ENCODE peak calls at places on chromosomes 1 and 21, in four cellular contexts. One of them, this sample, is unnamed.

GRCh38 chr1:118945460-118945859 is 42.7 kb downstream of the TBX15 start:
- DNase-seq in lower lobe of right lung: no peak
- DNase-seq in GM23338: no peak
- DNase-seq in fibroblast of lung: peak; percentile 14
- DNase-seq in this sample: no peak

GRCh38 chr1:178143730-178144343 is 49.9 kb downstream of the RASAL2 start:
- DNase-seq in lower lobe of right lung: no peak
- DNase-seq in GM23338: no peak
- DNase-seq in fibroblast of lung: peak; percentile 41
- DNase-seq in this sample: no peak

GRCh38 chr1:59061876-59062275 is 235.0 kb upstream of the FGGY start:
- DNase-seq in lower lobe of right lung: peak; percentile 51
- DNase-seq in GM23338: no peak
- DNase-seq in fibroblast of lung: peak; percentile 92
- DNase-seq in this sample: no peak

GRCh38 chr1:161037661-161038522 is 872 bp downstream of the TSTD1 start:
- DNase-seq in lower lobe of right lung: peak; percentile 60
- DNase-seq in GM23338: peak; percentile 54
- DNase-seq in fibroblast of lung: no peak
- DNase-seq in this sample: no peak

GRCh38 chr1:9942399-9942938 is 722 bp downstream of the LZIC start:
- DNase-seq in lower lobe of right lung: no peak
- DNase-seq in GM23338: peak; percentile 79
- DNase-seq in fibroblast of lung: peak; percentile 51
- DNase-seq in this sample: no peak

GRCh38 chr1:219621047-219621786 is 8.3 kb upstream of the ZC3H11B start:
- DNase-seq in lower lobe of right lung: no peak
- DNase-seq in GM23338: no peak
- DNase-seq in fibroblast of lung: no peak
- DNase-seq in this sample: no peak

GRCh38 chr1:86913399-86913895 is 479 bp downstream of the SELENOF start:
- DNase-seq in lower lobe of right lung: no peak
- DNase-seq in GM23338: peak; percentile 37
- DNase-seq in fibroblast of lung: no peak
- DNase-seq in this sample: no peak

GRCh38 chr1:219085082-219085481 is 88.6 kb upstream of the LYPLAL1 start:
- DNase-seq in lower lobe of right lung: no peak
- DNase-seq in GM23338: no peak
- DNase-seq in fibroblast of lung: peak; percentile 87
- DNase-seq in this sample: no peak

GRCh38 chr1:155051777-155052398 is 772 bp downstream of the ADAM15 start:
- DNase-seq in lower lobe of right lung: peak; percentile 81
- DNase-seq in GM23338: peak; percentile 51
- DNase-seq in fibroblast of lung: peak; percentile 23
- DNase-seq in this sample: no peak

GRCh38 chr1:245837741-245838140 is 669.3 kb downstream of the SMYD3 start:
- DNase-seq in lower lobe of right lung: no peak
- DNase-seq in GM23338: no peak
- DNase-seq in fibroblast of lung: peak; percentile 77
- DNase-seq in this sample: no peak

GRCh38 chr1:201253906-201254624 is 29.2 kb upstream of the PKP1 start:
- DNase-seq in lower lobe of right lung: no peak
- DNase-seq in GM23338: no peak
- DNase-seq in fibroblast of lung: no peak
- DNase-seq in this sample: no peak

GRCh38 chr1:7646981-7647901 is 123.9 kb upstream of the VAMP3 start:
- DNase-seq in lower lobe of right lung: peak; percentile 82
- DNase-seq in GM23338: peak; percentile 69
- DNase-seq in fibroblast of lung: peak; percentile 20
- DNase-seq in this sample: peak; percentile 56

GRCh38 chr1:44144962-44145756 is 3.7 kb upstream of the KLF18 start:
- DNase-seq in lower lobe of right lung: no peak
- DNase-seq in GM23338: no peak
- DNase-seq in fibroblast of lung: no peak
- DNase-seq in this sample: no peak
- H3K4me1 ChIP-seq in lower lobe of right lung: no peaks in the 10 kb centered on the region
- H3K4me1 ChIP-seq in GM23338: no peaks in the 10 kb centered on the region
- H3K4me1 ChIP-seq in fibroblast of lung: no peaks in the 10 kb centered on the region
- H3K4me1 ChIP-seq in this sample: no peaks in the 10 kb centered on the region

GRCh38 chr1:231883382-231883781 is 256.8 kb downstream of the DISC1 start:
- DNase-seq in lower lobe of right lung: no peak
- DNase-seq in GM23338: peak; percentile 70
- DNase-seq in fibroblast of lung: no peak
- DNase-seq in this sample: peak; percentile 2
- TF ChIP-seq CTCF in lower lobe of right lung: no peak
- TF ChIP-seq CTCF in GM23338: peak; percentile 77
- TF ChIP-seq CTCF in fibroblast of lung: no peak
- TF ChIP-seq CTCF in this sample: peak; percentile 35

DNA sequence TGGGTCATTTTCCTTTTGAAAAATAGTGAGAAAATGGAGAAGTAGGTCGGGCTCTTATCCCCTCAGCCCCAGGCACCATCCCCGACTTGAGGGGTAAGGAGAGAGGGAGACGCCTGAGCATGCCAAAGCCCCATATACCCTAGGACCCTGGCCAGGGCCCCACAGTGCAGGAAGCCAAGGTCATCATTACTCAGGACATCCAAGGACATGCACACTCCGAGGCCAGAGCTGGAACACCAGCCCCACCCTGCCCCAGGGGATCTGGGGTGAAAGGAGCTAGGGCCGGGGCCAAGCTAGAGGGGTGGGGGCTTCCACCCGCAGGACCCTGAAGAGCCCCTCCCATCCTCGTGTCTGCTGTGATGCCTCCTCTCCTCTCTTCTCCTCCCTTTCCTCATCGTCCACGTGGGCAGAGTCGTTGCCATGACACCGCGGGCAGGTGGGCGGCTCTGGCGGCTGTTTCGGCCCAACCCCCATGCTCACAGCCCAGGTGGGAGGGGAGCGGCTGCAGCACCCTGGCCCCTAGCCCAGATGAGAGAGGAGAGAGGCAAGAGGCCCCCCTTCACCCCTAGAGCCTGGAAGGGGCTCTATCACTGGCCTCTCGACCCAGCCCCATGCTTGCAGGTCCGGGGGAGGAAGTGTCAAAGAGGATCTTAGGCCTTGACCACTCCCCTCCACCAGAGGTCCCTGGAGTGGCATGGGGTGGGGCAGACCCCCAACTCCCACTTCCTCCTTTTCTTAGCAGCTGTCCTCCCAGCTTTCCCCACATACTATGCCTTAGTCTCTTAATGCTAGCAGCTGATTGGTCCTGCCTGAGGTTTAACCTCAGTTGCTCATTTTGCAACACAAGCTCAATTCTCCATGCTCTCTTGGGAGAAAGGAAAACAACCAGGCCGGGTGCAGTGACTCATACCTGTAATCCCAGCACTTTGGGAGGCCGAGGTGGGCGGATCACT is 10.6 kb downstream of the DLGAP3 start:
- DNase-seq in lower lobe of right lung: peak; percentile 64
- DNase-seq in GM23338: peak; percentile 81
- DNase-seq in fibroblast of lung: no peak
- DNase-seq in this sample: no peak
- H3K4me3 ChIP-seq in lower lobe of right lung: no peak overlapping the region
- H3K4me3 ChIP-seq in GM23338: peak overlapping the region; percentile 39
- H3K4me3 ChIP-seq in fibroblast of lung: no peak overlapping the region
- H3K4me3 ChIP-seq in this sample: no peak overlapping the region

DNA sequence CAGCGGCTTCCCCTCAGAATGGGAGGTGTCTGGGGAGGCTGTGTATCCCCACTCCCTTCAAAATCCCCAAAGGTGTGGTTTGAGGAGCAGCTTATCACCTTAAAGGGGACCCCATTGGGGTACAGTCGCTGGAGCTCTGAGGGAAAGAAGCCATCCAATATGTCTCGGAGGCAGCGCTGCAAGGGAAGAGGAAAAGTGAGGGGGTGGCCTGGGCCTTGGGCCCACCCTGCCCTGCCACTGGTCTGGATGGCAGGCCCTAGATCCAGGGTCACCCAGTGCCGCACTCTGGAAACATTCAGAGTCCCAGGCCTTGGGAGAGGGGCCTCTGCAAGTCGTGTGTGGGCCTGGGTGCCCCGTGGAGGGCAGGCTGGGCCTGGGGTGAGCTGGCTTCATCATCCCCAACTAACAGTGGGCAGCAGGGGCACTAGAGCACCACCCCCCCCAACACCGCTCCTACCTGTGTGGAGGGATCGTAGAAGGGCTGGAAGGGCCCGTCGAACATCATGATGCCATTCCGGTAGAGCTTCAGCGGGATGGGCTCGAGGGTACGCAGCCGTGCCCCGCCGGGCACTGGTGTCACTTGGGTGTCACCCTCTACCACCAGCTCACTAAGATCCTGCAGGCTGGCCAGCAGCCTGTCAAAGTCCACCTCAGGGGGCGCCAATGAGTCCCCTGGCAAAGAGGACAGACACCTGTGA is 5.6 kb downstream of the SH3BGRL3 start:
- DNase-seq in lower lobe of right lung: no peak
- DNase-seq in GM23338: peak; percentile 90
- DNase-seq in fibroblast of lung: no peak
- DNase-seq in this sample: peak; percentile 65
- H3K4me1 ChIP-seq in lower lobe of right lung: peaks cover 99% of the 10 kb centered on the region
- H3K4me1 ChIP-seq in GM23338: peaks cover 23% of the 10 kb centered on the region
- H3K4me1 ChIP-seq in fibroblast of lung: peaks cover 44% of the 10 kb centered on the region
- H3K4me1 ChIP-seq in this sample: peaks cover 13% of the 10 kb centered on the region

GRCh38 chr1:156750191-156750931 is 1.1 kb downstream of the HDGF start:
- DNase-seq in lower lobe of right lung: peak; percentile 52
- DNase-seq in GM23338: peak; percentile 31
- DNase-seq in fibroblast of lung: peak; percentile 38
- DNase-seq in this sample: no peak

GRCh38 chr1:156752843-156753486 is 1.5 kb upstream of the HDGF start:
- DNase-seq in lower lobe of right lung: peak; percentile 44
- DNase-seq in GM23338: no peak
- DNase-seq in fibroblast of lung: no peak
- DNase-seq in this sample: no peak

GRCh38 chr1:156750932-156751723 is at the start of gene HDGF:
- DNase-seq in lower lobe of right lung: peak; percentile 80
- DNase-seq in GM23338: peak; percentile 73
- DNase-seq in fibroblast of lung: peak; percentile 29
- DNase-seq in this sample: no peak

GRCh38 chr1:156754219-156754618 is 2.7 kb upstream of the HDGF start:
- DNase-seq in lower lobe of right lung: no peak
- DNase-seq in GM23338: no peak
- DNase-seq in fibroblast of lung: no peak
- DNase-seq in this sample: no peak

GRCh38 chr1:156751724-156752481 is 428 bp upstream of the HDGF start:
- DNase-seq in lower lobe of right lung: peak; percentile 98
- DNase-seq in GM23338: peak; percentile 98
- DNase-seq in fibroblast of lung: peak; percentile 98
- DNase-seq in this sample: peak; percentile 99
- TF ChIP-seq CTCF in lower lobe of right lung: no peak
- TF ChIP-seq CTCF in GM23338: no peak
- TF ChIP-seq CTCF in fibroblast of lung: no peak
- TF ChIP-seq CTCF in this sample: no peak

GRCh38 chr21:44846485-44847260 is 26.8 kb downstream of the PTTG1IP start:
- DNase-seq in lower lobe of right lung: peak; percentile 79
- DNase-seq in GM23338: no peak
- DNase-seq in fibroblast of lung: peak; percentile 64
- DNase-seq in this sample: peak; percentile 34
- H3K4me3 ChIP-seq in lower lobe of right lung: peak overlapping the region; percentile 49
- H3K4me3 ChIP-seq in GM23338: peak overlapping the region; percentile 36
- H3K4me3 ChIP-seq in fibroblast of lung: peak overlapping the region; percentile 6
- H3K4me3 ChIP-seq in this sample: no peak overlapping the region

DNA sequence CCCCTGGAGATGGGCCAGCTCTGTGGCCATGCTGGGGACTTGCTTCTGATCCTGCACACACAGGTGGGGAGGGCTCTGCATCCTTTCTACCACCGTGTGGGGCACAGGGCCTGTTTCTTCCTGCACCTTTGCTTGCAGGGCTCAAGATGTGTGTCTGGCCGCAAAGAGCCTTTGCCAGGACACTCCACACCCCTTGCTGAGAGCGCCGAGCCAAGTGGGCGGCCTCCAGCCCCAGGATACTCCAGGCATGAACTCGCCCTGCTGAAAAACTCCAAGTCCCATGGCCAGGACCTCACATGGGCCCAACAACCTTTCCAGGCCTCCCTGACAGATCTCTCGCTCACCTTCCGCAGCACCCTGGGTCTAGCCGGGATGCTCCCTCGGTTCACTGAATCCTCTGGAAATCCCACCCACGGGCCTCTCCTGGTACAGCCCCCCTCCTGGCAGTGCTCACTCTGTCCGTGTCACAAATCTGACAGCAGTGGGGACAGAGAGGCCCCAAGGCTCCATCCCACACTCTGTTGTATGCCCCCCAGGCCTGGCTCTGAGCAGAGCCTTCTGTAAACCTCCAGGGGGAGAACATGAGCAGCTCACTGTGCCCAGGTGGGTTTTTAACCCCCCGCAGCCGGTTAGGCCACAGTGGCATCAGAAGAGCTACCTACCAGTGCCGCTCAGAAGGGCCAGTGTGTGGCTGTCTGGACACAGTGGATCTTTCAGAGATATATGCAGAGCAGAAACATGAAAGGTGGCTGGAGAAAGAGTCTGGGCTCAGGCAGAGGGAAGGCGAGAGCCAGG is 11.8 kb upstream of the GPR153 start:
- DNase-seq in lower lobe of right lung: no peak
- DNase-seq in GM23338: no peak
- DNase-seq in fibroblast of lung: peak; percentile 45
- DNase-seq in this sample: no peak
- H3K4me1 ChIP-seq in lower lobe of right lung: peaks cover 11% of the 10 kb centered on the region
- H3K4me1 ChIP-seq in GM23338: peaks cover 5% of the 10 kb centered on the region
- H3K4me1 ChIP-seq in fibroblast of lung: peaks cover 23% of the 10 kb centered on the region
- H3K4me1 ChIP-seq in this sample: no peaks in the 10 kb centered on the region

This sample was measured in Caco-2.